ENCODE peak calls at places on chromosomes 12 and 14, in ten cellular contexts. L is cardiac fibroblast; B is fibroblast of pulmonary artery; X is CD4-positive, alpha-beta T cell; C is mesothelial cell of epicardium; M is CD8-positive, alpha-beta T cell; P is tibial artery; R is left ventricle myocardium inferior; E is GM20000; F is GM13976. A is an unnamed sample.

GRCh38 chr14:103445783-103446182 is 60.6 kb downstream of the MARK3 start:
- DNase-seq in L (no peak), B (no peak), X (no peak), C (no peak), M (no peak), P (no peak), R (no peak), E (no peak), F (no peak), A (no peak)

GRCh38 chr14:73166399-73166798 is 30.1 kb downstream of the PSEN1 start:
- DNase-seq in L (no peak), B (no peak), X (no peak), C (no peak), M (no peak), P (no peak), R (no peak), E (no peak), F (no peak), A (no peak)

GRCh38 chr12:13288937-13289643 is 92.6 kb downstream of the EMP1 start:
- DNase-seq in L (no peak), B (no peak), X (no peak), C (no peak), M (no peak), P (no peak), R (no peak), E (no peak), F (no peak), A (no peak)

GRCh38 chr12:42609605-42610004 is 20.1 kb upstream of the PRICKLE1 start:
- DNase-seq in L (no peak), B (no peak), X (no peak), C (no peak), M (no peak), P (no peak), R (no peak), E (no peak), F (no peak), A (no peak)

GRCh38 chr12:27013606-27014084 is 539 bp downstream of the TM7SF3 start:
- DNase-seq in L (peak; percentile 44), B (peak; percentile 45), X (no peak), C (no peak), M (peak; percentile 38), P (peak; percentile 35), R (no peak), E (no peak), F (peak; percentile 28), A (no peak)

GRCh38 chr12:48787791-48788521 is 933 bp downstream of the ADCY6 start:
- DNase-seq in L (peak; percentile 45), B (no peak), X (no peak), C (no peak), M (no peak), P (no peak), R (no peak), E (no peak), F (no peak), A (no peak)

GRCh38 chr14:78086342-78086741 is 83.8 kb upstream of the NRXN3 start:
- DNase-seq in L (no peak), B (no peak), X (no peak), C (no peak), M (no peak), P (no peak), R (no peak), E (no peak), F (no peak), A (no peak)

GRCh38 chr14:31935406-31935805 is 141.7 kb upstream of the ARHGAP5 start:
- DNase-seq in L (no peak), B (no peak), X (no peak), C (no peak), M (no peak), P (no peak), R (no peak), E (no peak), F (no peak), A (no peak)

GRCh38 chr12:131051155-131051473 is 97.4 kb downstream of the ADGRD1 start:
- DNase-seq in L (no peak), B (no peak), X (no peak), C (no peak), M (no peak), P (no peak), R (no peak), E (no peak), F (no peak), A (no peak)
- TF ChIP-seq CTCF in L (no peak), B (no peak), X (no peak), C (no peak), M (no peak), P (no peak), R (no peak), E (no peak), F (no peak), A (no peak)

DNA sequence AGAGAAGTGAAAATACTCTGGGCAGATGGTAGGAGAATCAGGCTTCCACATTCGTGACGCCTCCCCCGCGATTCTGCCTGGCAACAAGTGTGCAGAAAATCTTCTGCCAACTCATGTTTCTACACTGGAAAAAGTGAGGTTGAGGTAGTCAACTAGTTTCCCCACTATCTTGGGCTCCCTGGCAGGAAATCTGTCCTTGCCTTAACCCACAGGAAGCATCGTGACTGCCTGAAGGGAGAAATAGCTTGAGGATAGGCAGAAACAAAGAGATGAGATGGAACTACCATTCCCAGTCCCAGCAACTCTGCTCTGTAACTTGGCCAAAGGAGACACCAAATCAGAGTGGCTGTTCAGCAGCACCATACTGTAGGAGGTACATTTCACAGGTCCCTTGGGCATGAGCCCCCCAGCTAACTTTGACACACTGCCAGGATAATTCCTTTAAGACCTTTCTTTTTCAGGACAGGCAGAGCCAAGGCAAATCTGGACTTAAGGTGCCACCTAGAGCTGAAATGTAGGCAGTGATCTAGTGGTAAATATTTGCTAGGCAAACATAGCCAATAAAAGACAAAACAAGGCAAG is 205.0 kb downstream of the PTPRO start:
- DNase-seq in L (peak; percentile 49), B (peak; percentile 45), X (no peak), C (no peak), M (no peak), P (peak; percentile 53), R (peak; percentile 23), E (no peak), F (no peak), A (no peak)
- TF ChIP-seq CTCF in L (peak; percentile 33), B (peak; percentile 31), X (no peak), C (no peak), M (no peak), P (no peak), R (no peak), E (no peak), F (peak; percentile 3), A (no peak)

DNA sequence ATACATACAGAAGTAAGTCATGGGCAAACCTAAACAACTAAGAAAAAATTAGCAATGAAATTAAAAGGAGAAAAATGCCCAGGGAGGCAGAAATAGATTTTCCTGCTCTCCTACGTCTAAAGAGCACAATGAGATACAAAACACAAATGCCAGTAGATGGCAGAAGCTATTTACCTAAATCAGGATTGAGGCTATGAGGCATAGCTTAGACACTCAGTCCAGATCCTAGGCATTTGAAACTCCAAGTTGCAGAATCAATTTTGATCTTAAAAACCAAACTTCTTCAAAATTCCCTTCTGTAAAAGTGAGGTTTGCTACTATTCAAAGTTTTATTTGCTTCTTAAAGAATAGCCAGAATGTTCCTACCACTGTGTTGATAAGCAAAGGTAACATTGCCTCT is 368.6 kb downstream of the DAD1 start:
- DNase-seq in L (peak; percentile 1), B (peak; percentile 18), X (no peak), C (no peak), M (no peak), P (no peak), R (no peak), E (no peak), F (no peak), A (no peak)
- TF ChIP-seq CTCF in L (no peak), B (no peak), X (no peak), C (no peak), M (no peak), P (no peak), R (peak; percentile 32), E (no peak), F (no peak), A (no peak)

GRCh38 chr14:26394114-26394855 is 203.5 kb downstream of the NOVA1 start:
- DNase-seq in L (peak; percentile 64), B (peak; percentile 69), X (no peak), C (peak; percentile 71), M (no peak), P (no peak), R (no peak), E (no peak), F (no peak), A (no peak)
- TF ChIP-seq CTCF in L (peak; percentile 42), B (peak; percentile 60), X (no peak), C (no peak), M (no peak), P (peak; percentile 34), R (peak; percentile 48), E (no peak), F (no peak), A (no peak)

DNA sequence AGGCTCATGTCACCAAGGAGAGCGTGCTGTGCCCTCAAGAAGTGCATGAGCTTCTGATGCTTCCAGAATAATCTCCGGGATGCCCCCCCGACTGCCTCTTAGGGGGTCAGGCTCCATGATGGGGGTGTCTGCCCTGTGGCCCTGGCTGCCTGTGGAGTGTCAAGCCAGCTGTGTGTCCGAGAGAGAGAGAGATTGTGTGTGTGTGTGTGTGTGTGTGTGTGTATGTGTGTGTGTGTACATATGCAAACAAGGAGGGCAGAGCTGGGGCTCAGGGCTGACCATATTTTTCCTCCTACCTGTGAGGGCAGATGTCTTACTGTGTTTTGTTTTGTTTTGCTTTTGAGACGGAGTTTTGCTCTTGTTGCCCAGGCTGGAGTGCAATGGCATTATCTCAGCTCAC is 5.6 kb upstream of the ALDH2 start:
- DNase-seq in L (no peak), B (no peak), X (no peak), C (no peak), M (no peak), P (no peak), R (no peak), E (peak; percentile 58), F (no peak), A (no peak)
- TF ChIP-seq CTCF in L (no peak), B (no peak), X (no peak), C (no peak), M (no peak), P (no peak), R (no peak), E (no peak), F (no peak), A (no peak)

DNA sequence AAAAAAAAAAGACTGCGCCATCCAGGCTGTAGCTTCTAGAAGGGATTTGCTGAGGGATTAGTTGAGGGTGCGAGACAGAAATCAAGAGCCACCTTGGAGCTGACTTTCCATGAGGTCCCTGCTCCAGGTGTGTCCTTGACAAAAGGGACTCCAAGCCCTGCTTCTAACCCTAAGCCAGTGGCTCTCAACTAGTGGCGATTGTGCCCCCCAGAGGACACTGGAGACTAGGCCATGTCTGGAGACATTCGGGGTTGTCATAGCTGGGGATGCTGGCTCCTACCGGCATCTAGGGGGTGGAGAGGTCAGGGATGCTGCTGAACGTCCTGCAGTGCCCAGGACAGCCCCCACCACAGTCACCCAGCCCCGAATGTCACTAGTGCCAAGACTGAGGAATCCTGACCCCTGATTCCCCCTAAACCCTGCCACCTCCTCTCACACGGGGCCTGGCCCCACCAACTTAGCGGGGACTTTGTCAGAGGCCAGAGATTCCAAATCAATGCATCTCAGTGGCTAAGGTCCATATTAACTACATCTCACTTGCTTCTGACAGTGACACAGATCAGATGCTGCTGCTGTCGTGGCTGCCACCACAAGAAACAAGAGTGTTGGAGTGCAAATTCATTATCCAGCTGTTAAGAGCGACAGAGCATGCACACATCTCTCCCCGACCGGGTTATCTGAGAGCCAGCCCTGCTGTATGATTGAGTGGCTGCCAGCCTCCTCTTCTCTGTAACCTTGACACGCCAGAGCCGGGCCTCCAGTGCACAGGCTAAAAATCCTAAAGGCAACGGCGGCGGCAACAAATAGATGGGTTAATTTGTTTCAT is 40.4 kb downstream of the SPRING1 start:
- DNase-seq in L (peak; percentile 21), B (no peak), X (no peak), C (no peak), M (no peak), P (no peak), R (peak; percentile 40), E (peak; percentile 56), F (peak; percentile 66), A (peak; percentile 44)
- TF ChIP-seq CTCF in L (peak; percentile 26), B (peak; percentile 28), X (no peak), C (no peak), M (no peak), P (no peak), R (peak; percentile 43), E (peak; percentile 21), F (no peak), A (no peak)